ENCODE peak calls at places on chromosomes 11 and 22, in eight cellular contexts. J is stimulated activated CD4-positive, alpha-beta T cell treated with anti-CD3 and anti-CD28 coated beads, Interleukin-15, amount 100 ng/mL, for 24 hours; U is GM19239; Y is M059J; H is aorta; N is renal cortical epithelial cell; K is epithelial cell of esophagus; A is brain microvascular endothelial cell. D is an unnamed sample.

GRCh38 chr11:84524422-84525051 is 1102.6 kb downstream of the DLG2 start:
- DNase-seq in N (peak), H (no peak), K (peak), A (no peak), J (no peak), U (no peak), Y (peak), D (peak)

GRCh38 chr11:81772161-81772560 is 961.5 kb downstream of the FAM181B start:
- DNase-seq in Y (no peak), H (no peak), J (no peak), K (peak), A (peak), N (peak), U (no peak), D (no peak)

GRCh38 chr11:47148903-47149535 is 27.7 kb downstream of the ARFGAP2 start:
- DNase-seq in K (no peak), U (no peak), N (no peak), J (no peak), H (no peak), A (no peak), Y (no peak), D (no peak)

GRCh38 chr22:20741634-20742581 is 32.0 kb upstream of the SERPIND1 start:
- DNase-seq in J (peak), H (no peak), U (peak), K (peak), N (peak), A (peak), Y (peak), D (peak)

GRCh38 chr11:46418751-46419150 is 27.2 kb upstream of the CHRM4 start:
- DNase-seq in N (no peak), A (no peak), Y (no peak), J (no peak), K (no peak), U (no peak), H (no peak), D (no peak)

GRCh38 chr22:37953062-37953436 is 352 bp downstream of the C22orf23 start:
- DNase-seq in N (no peak), H (no peak), K (peak), Y (no peak), U (no peak), A (no peak), J (peak), D (peak)

GRCh38 chr11:27370374-27370773 is 7.4 kb upstream of the CCDC34 start:
- DNase-seq in J (no peak), K (no peak), Y (no peak), U (no peak), N (no peak), H (no peak), A (no peak), D (no peak)

GRCh38 chr11:95944623-95945022 is 20.7 kb upstream of the MTMR2 start:
- DNase-seq in K (no peak), J (no peak), U (no peak), A (no peak), H (no peak), Y (no peak), N (no peak), D (no peak)

GRCh38 chr11:21511835-21512440 is 680.9 kb upstream of the ANO5 start:
- DNase-seq in H (peak), J (peak), N (peak), A (peak), K (peak), U (peak), Y (peak), D (peak)

GRCh38 chr11:33257160-33257896 is at the start of gene HIPK3:
- DNase-seq in U (peak), H (peak), Y (peak), N (no peak), K (peak), A (peak), J (peak), D (peak)

GRCh38 chr11:67006029-67006884 is 16.7 kb upstream of the SYT12 start:
- DNase-seq in K (peak), A (no peak), H (no peak), U (no peak), J (peak), N (no peak), Y (peak), D (no peak)

GRCh38 chr11:61429346-61429690 is 457 bp downstream of the CPSF7 start:
- DNase-seq in J (peak), H (peak), A (peak), K (peak), Y (peak), N (no peak), U (peak), D (peak)

GRCh38 chr22:18057568-18058209 is 20.1 kb upstream of the PEX26 start:
- DNase-seq in Y (peak), N (peak), A (peak), J (no peak), H (peak), K (peak), U (no peak), D (peak)

GRCh38 chr11:119664063-119664572 is 64.9 kb downstream of the NECTIN1 start:
- DNase-seq in U (no peak), A (no peak), Y (no peak), J (no peak), H (no peak), K (no peak), N (no peak), D (no peak)

GRCh38 chr11:47500121-47500520 is 51.2 kb upstream of the RAPSN start:
- DNase-seq in A (no peak), U (no peak), N (no peak), H (no peak), J (no peak), K (no peak), Y (no peak), D (no peak)

GRCh38 chr11:129248618-129249017 is 56.5 kb upstream of the ARHGAP32 start:
- DNase-seq in J (no peak), H (no peak), K (peak), Y (peak), A (peak), N (peak), U (no peak), D (peak)

GRCh38 chr11:62705880-62706831 is 1.1 kb downstream of the BSCL2 start:
- DNase-seq in H (peak), A (peak), Y (peak), N (peak), K (peak), J (peak), U (peak), D (peak)

GRCh38 chr11:74678591-74679512 is 52.4 kb downstream of the CHRDL2 start:
- DNase-seq in Y (no peak), A (no peak), J (no peak), N (no peak), K (no peak), H (no peak), U (no peak), D (no peak)

D was measured in kidney tubule cell.